ENCODE peak calls at places on chromosome X, in eight cellular contexts. H, O, J, F, E, I, A and G are unnamed samples.

GRCh38 chrX:17610788-17611187 is 126.5 kb upstream of the SCML1 start:
- DNase-seq in H (no peak), O (no peak), J (no peak), F (no peak), E (no peak), I (no peak), A (no peak), G (no peak)

GRCh38 chrX:39487166-39488006 is 610.4 kb downstream of the BCOR start:
- DNase-seq in H (no peak), O (no peak), J (no peak), F (no peak), E (no peak), I (no peak), A (no peak), G (no peak)

GRCh38 chrX:150199803-150200202 is 163.3 kb upstream of the MAMLD1 start:
- DNase-seq in H (no peak), O (no peak), J (no peak), F (no peak), E (no peak), I (no peak), A (no peak), G (no peak)

GRCh38 chrX:75228854-75229253 is 45.0 kb upstream of the UPRT start:
- DNase-seq in H (no peak), O (no peak), J (no peak), F (no peak), E (no peak), I (no peak), A (no peak), G (no peak)

GRCh38 chrX:22081475-22082092 is 49.5 kb downstream of the PHEX start:
- DNase-seq in H (peak), O (peak), J (peak), F (peak), E (no peak), I (no peak), A (peak), G (peak)

GRCh38 chrX:53440631-53441517 is 6.7 kb upstream of the HSD17B10 start:
- DNase-seq in H (no peak), O (no peak), J (peak), F (no peak), E (peak), I (peak), A (peak), G (peak)

GRCh38 chrX:68443155-68443868 is 10.0 kb upstream of the OPHN1 start:
- DNase-seq in H (no peak), O (no peak), J (peak), F (no peak), E (no peak), I (no peak), A (no peak), G (no peak)

GRCh38 chrX:106894978-106895452 is 8.1 kb downstream of the RIPPLY1 start:
- DNase-seq in H (no peak), O (no peak), J (peak), F (no peak), E (no peak), I (no peak), A (peak), G (no peak)

GRCh38 chrX:30659421-30659820 is 6.2 kb downstream of the GK start:
- DNase-seq in H (no peak), O (no peak), J (peak), F (no peak), E (no peak), I (no peak), A (peak), G (no peak)

GRCh38 chrX:64205441-64205734 is at the start of gene AMER1:
- DNase-seq in H (no peak), O (no peak), J (no peak), F (no peak), E (no peak), I (no peak), A (no peak), G (no peak)

GRCh38 chrX:111164728-111165127 is 68.7 kb downstream of the PAK3 start:
- DNase-seq in H (no peak), O (peak), J (no peak), F (no peak), E (no peak), I (no peak), A (no peak), G (no peak)

GRCh38 chrX:45697591-45697990 is 496.9 kb upstream of the DIPK2B start:
- DNase-seq in H (no peak), O (no peak), J (peak), F (no peak), E (no peak), I (no peak), A (peak), G (no peak)

GRCh38 chrX:67692246-67692645 is 148.4 kb downstream of the AR start:
- DNase-seq in H (no peak), O (no peak), J (no peak), F (no peak), E (no peak), I (no peak), A (peak), G (no peak)

GRCh38 chrX:2385224-2385623 is 115.6 kb downstream of the DHRSX start:
- DNase-seq in H (no peak), O (no peak), J (no peak), F (no peak), E (no peak), I (no peak), A (peak), G (no peak)

GRCh38 chrX:29662101-29662500 is 553.3 kb upstream of the MAGEB2 start:
- DNase-seq in H (no peak), O (no peak), J (peak), F (no peak), E (no peak), I (no peak), A (peak), G (no peak)

GRCh38 chrX:25427873-25428555 is 412.2 kb upstream of the ARX start:
- DNase-seq in H (peak), O (peak), J (no peak), F (no peak), E (no peak), I (no peak), A (no peak), G (peak)
- TF ChIP-seq CTCF in H (peak), O (peak), J (no peak), F (peak), E (no peak), I (no peak), A (no peak), G (no peak)

DNA sequence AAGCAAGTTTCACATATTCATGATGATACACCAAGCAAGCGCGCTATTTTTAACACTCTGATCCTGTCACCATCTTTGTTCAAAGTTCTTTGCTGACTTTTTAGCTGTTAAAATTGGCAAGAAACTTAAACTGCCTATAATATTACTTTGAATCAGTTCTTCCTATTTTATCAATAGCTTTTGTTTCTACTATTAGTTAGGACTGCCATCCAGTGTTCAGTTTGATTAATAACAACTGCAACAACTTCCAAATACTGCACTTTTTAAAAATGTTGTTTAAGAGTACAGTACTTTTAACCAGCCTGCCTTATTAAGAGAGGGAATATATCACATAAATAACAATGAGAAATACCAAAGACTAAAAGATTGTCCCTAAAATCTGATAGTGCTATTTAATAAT is 614.3 kb downstream of the FAM133A start:
- DNase-seq in H (no peak), O (no peak), J (no peak), F (no peak), E (no peak), I (no peak), A (no peak), G (no peak)
- TF ChIP-seq CTCF in H (no peak), O (no peak), J (no peak), F (peak), E (no peak), I (no peak), A (no peak), G (peak)

GRCh38 chrX:25337841-25338240 is 322.1 kb upstream of the ARX start:
- DNase-seq in H (no peak), O (no peak), J (no peak), F (no peak), E (no peak), I (no peak), A (no peak), G (no peak)
- TF ChIP-seq CTCF in H (no peak), O (no peak), J (no peak), F (no peak), E (no peak), I (no peak), A (no peak), G (no peak)

DNA sequence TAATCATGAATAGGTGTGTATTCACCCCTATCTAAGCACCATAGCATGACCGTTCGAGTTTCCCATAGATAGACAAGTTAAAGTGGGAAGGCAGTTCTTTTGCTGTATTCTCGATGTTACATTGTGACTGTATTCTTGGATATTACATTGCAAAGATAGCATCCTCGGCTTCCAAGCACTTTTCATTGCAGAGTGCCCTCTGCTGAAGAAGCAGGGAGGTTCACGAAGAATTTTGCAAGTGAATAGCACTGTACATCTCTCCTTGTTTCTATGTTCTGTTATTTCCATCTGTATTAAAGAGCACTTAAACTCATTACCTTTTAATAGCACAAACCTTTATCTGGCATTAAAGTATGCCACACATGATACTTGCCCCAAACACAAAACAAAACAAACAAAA is 426.7 kb upstream of the ARX start:
- DNase-seq in H (no peak), O (no peak), J (no peak), F (no peak), E (no peak), I (no peak), A (no peak), G (no peak)
- TF ChIP-seq CTCF in H (no peak), O (peak), J (no peak), F (peak), E (no peak), I (no peak), A (no peak), G (peak)

GRCh38 chrX:1164322-1165288 is 47.8 kb downstream of the CRLF2 start:
- DNase-seq in H (peak), O (no peak), J (no peak), F (peak), E (peak), I (no peak), A (no peak), G (peak)
- TF ChIP-seq CTCF in H (no peak), O (no peak), J (no peak), F (no peak), E (no peak), I (no peak), A (no peak), G (no peak)

DNA sequence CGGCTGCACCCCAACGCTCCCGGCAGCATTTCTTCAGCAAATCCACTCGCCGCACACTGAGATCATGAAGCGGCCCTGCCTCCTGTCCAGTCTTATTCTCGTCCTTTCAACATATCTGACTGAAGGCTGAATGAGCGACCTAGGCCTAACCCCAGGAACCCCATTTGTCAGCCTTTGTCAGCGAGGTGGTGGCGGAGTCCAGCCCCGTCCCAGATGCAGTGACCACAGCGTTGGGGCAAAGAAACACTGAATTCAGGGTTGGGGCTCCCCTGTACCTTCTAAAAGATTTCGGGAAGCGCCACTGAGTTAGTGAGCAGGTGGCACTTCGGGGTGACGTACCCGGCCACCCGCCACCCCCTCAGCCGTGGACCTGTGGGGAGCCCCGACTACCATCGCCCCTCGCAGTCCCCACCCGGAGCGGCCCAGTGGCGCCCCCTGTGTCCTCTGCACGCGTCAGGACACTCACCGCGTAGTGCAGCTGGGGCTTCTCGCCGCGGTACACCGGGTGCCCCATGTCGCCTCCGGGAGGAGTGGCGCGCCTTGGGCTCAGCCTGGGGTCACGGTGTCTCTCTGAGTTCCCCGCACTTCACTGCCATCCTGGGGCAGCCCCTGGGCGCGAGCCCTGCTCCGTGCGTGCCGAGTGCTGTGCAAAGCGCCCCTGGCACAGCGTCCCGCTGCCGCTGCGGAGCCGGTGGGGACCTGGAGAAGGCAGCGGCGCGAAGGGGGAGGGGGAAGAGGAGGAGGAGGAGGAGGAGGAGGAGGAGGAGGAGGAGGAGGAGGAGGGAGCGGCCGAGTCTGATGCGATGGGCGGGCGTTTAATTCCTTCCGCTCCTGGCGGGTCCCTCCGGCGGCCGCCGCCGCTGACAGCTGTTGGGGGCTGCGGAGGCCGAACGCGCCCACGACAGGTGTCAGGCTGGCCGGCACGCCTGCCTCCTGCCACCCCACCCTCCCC is 134.1 kb downstream of the AMELX start:
- DNase-seq in H (peak), O (no peak), J (peak), F (peak), E (no peak), I (no peak), A (peak), G (peak)
- TF ChIP-seq CTCF in H (no peak), O (no peak), J (peak), F (peak), E (no peak), I (no peak), A (peak), G (peak)

GRCh38 chrX:38282044-38282443 is 45.3 kb downstream of the RPGR start:
- DNase-seq in H (peak), O (peak), J (peak), F (no peak), E (no peak), I (no peak), A (peak), G (no peak)
- TF ChIP-seq CTCF in H (no peak), O (peak), J (peak), F (peak), E (no peak), I (peak), A (peak), G (no peak)

DNA sequence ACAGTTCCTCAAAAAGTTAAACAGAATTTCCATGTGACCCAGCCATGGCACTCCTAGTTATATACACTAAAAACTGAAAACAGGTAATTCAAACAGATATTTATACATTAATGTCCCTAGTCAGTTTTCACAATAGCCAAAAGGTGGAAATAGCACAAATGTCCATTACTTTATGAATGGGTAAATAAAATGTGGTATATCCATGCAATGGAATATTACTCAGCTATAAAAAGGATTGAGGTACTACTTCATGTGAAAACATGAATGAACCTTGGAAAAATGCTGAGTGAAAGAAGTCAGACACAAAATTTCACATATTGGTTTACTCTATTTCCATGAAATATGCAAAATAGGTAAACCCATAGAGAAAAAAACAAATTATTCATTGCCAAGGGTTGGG is 351.8 kb upstream of the AMOT start:
- DNase-seq in H (no peak), O (no peak), J (no peak), F (no peak), E (no peak), I (no peak), A (no peak), G (no peak)
- TF ChIP-seq CTCF in H (no peak), O (no peak), J (no peak), F (no peak), E (no peak), I (no peak), A (no peak), G (no peak)

GRCh38 chrX:79409657-79410056 is 42.5 kb upstream of the ITM2A start:
- DNase-seq in H (no peak), O (no peak), J (no peak), F (no peak), E (no peak), I (no peak), A (no peak), G (no peak)

GRCh38 chrX:79408623-79409322 is 41.6 kb upstream of the ITM2A start:
- DNase-seq in H (no peak), O (no peak), J (no peak), F (no peak), E (no peak), I (no peak), A (no peak), G (no peak)

GRCh38 chrX:79413963-79414362 is 46.8 kb upstream of the ITM2A start:
- DNase-seq in H (no peak), O (no peak), J (no peak), F (no peak), E (no peak), I (no peak), A (no peak), G (no peak)

GRCh38 chrX:79415056-79415455 is 47.9 kb upstream of the ITM2A start:
- DNase-seq in H (no peak), O (no peak), J (no peak), F (no peak), E (no peak), I (no peak), A (no peak), G (no peak)

DNA sequence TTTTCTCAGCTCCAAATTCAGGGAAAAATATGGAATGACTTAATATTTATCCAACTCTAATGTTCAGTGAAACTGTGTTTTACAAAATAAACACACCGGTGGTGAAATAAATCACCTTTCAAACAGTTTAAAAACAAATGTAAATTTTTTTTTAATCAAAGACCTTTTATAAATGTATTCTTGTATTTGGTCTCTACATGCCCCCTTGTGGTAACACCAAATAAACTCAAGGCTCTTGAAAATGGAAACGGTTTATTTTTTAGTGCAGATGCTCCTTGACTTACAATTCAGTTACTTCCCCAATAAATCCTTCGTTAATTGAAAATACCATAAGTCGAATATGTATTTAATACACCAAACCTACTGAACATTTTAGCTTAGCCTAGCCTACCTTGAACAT is 45.9 kb upstream of the ITM2A start:
- DNase-seq in H (no peak), O (no peak), J (peak), F (no peak), E (no peak), I (no peak), A (no peak), G (no peak)
- TF ChIP-seq CTCF in H (no peak), O (peak), J (peak), F (peak), E (peak), I (no peak), A (no peak), G (peak)